ENCODE peak calls at places on chromosome 6, in seven cellular contexts. One of them, this sample, is unnamed.

GRCh38 chr6:2877057-2877882 is 25.8 kb downstream of the SERPINB9 start:
- DNase-seq in neuronal stem cell: no peak
- DNase-seq in H1: no peak
- DNase-seq in mesendoderm: peak; percentile 65
- DNase-seq in IMR-90: peak; percentile 57
- DNase-seq in mesenchymal stem cell: peak; percentile 76
- DNase-seq in trophoblast cell: peak; percentile 65
- DNase-seq in this sample: no peak

GRCh38 chr6:3943373-3943772 is 94.2 kb downstream of the FAM50B start:
- DNase-seq in neuronal stem cell: no peak
- DNase-seq in mesendoderm: no peak
- DNase-seq in trophoblast cell: no peak
- DNase-seq in IMR-90: peak; percentile 75
- DNase-seq in mesenchymal stem cell: peak; percentile 51
- DNase-seq in H1: no peak
- DNase-seq in this sample: no peak

GRCh38 chr6:75201901-75202672 is 3.8 kb downstream of the COL12A1 start:
- DNase-seq in neuronal stem cell: peak; percentile 41
- DNase-seq in mesenchymal stem cell: peak; percentile 62
- DNase-seq in IMR-90: peak; percentile 30
- DNase-seq in trophoblast cell: no peak
- DNase-seq in mesendoderm: peak; percentile 44
- DNase-seq in H1: peak; percentile 76
- DNase-seq in this sample: peak; percentile 70

GRCh38 chr6:130958468-130958867 is 104.6 kb downstream of the EPB41L2 start:
- DNase-seq in trophoblast cell: no peak
- DNase-seq in mesenchymal stem cell: no peak
- DNase-seq in mesendoderm: no peak
- DNase-seq in IMR-90: peak; percentile 36
- DNase-seq in H1: no peak
- DNase-seq in neuronal stem cell: no peak
- DNase-seq in this sample: no peak

GRCh38 chr6:162442675-162443074 is 284.9 kb downstream of the PRKN start:
- DNase-seq in neuronal stem cell: peak; percentile 41
- DNase-seq in H1: peak; percentile 62
- DNase-seq in mesendoderm: peak; percentile 76
- DNase-seq in trophoblast cell: no peak
- DNase-seq in IMR-90: no peak
- DNase-seq in mesenchymal stem cell: peak; percentile 8
- DNase-seq in this sample: peak; percentile 73

GRCh38 chr6:170051229-170052172 is 239.4 kb downstream of the DLL1 start:
- DNase-seq in mesenchymal stem cell: no peak
- DNase-seq in mesendoderm: no peak
- DNase-seq in H1: no peak
- DNase-seq in neuronal stem cell: no peak
- DNase-seq in trophoblast cell: no peak
- DNase-seq in IMR-90: no peak
- DNase-seq in this sample: no peak

GRCh38 chr6:19692506-19693298 is 144.5 kb upstream of the ID4 start:
- DNase-seq in H1: no peak
- DNase-seq in IMR-90: no peak
- DNase-seq in mesendoderm: peak; percentile 49
- DNase-seq in mesenchymal stem cell: no peak
- DNase-seq in neuronal stem cell: peak; percentile 32
- DNase-seq in trophoblast cell: no peak
- DNase-seq in this sample: no peak

GRCh38 chr6:158837684-158838625 is 18.8 kb upstream of the EZR start:
- DNase-seq in neuronal stem cell: no peak
- DNase-seq in trophoblast cell: no peak
- DNase-seq in IMR-90: peak; percentile 43
- DNase-seq in mesendoderm: peak; percentile 40
- DNase-seq in H1: no peak
- DNase-seq in mesenchymal stem cell: no peak
- DNase-seq in this sample: no peak

GRCh38 chr6:150492507-150492906 is 107.2 kb upstream of the PLEKHG1 start:
- DNase-seq in neuronal stem cell: no peak
- DNase-seq in H1: no peak
- DNase-seq in IMR-90: no peak
- DNase-seq in mesenchymal stem cell: no peak
- DNase-seq in mesendoderm: no peak
- DNase-seq in trophoblast cell: no peak
- DNase-seq in this sample: peak; percentile 36

GRCh38 chr6:169220068-169220964 is 33.3 kb downstream of the THBS2 start:
- DNase-seq in mesendoderm: no peak
- DNase-seq in H1: no peak
- DNase-seq in mesenchymal stem cell: no peak
- DNase-seq in neuronal stem cell: no peak
- DNase-seq in IMR-90: no peak
- DNase-seq in trophoblast cell: no peak
- DNase-seq in this sample: no peak

GRCh38 chr6:168283686-168284025 is 35.9 kb downstream of the DACT2 start:
- DNase-seq in mesenchymal stem cell: no peak
- DNase-seq in trophoblast cell: no peak
- DNase-seq in mesendoderm: no peak
- DNase-seq in IMR-90: no peak
- DNase-seq in H1: no peak
- DNase-seq in neuronal stem cell: no peak
- DNase-seq in this sample: no peak

GRCh38 chr6:42217523-42218367 is at the start of gene MRPS10:
- DNase-seq in trophoblast cell: peak; percentile 96
- DNase-seq in mesenchymal stem cell: peak; percentile 96
- DNase-seq in IMR-90: peak; percentile 94
- DNase-seq in mesendoderm: peak; percentile 98
- DNase-seq in neuronal stem cell: peak; percentile 87
- DNase-seq in H1: peak; percentile 87
- DNase-seq in this sample: peak; percentile 96

GRCh38 chr6:83430606-83431544 is at the start of gene ME1:
- DNase-seq in mesendoderm: peak; percentile 90
- DNase-seq in H1: peak; percentile 72
- DNase-seq in neuronal stem cell: peak; percentile 52
- DNase-seq in IMR-90: peak; percentile 86
- DNase-seq in mesenchymal stem cell: peak; percentile 93
- DNase-seq in trophoblast cell: peak; percentile 33
- DNase-seq in this sample: peak; percentile 83

GRCh38 chr6:120608826-120609225 is 725.5 kb downstream of the TBC1D32 start:
- DNase-seq in mesenchymal stem cell: no peak
- DNase-seq in neuronal stem cell: no peak
- DNase-seq in IMR-90: no peak
- DNase-seq in mesendoderm: no peak
- DNase-seq in trophoblast cell: no peak
- DNase-seq in H1: no peak
- DNase-seq in this sample: no peak

GRCh38 chr6:617485-618100 is 39.3 kb downstream of the HUS1B start:
- DNase-seq in H1: peak; percentile 63
- DNase-seq in IMR-90: no peak
- DNase-seq in mesenchymal stem cell: no peak
- DNase-seq in mesendoderm: peak; percentile 65
- DNase-seq in trophoblast cell: peak; percentile 85
- DNase-seq in neuronal stem cell: no peak
- DNase-seq in this sample: peak; percentile 65

GRCh38 chr6:112061605-112062004 is 7.7 kb downstream of the CCN6 start:
- DNase-seq in trophoblast cell: no peak
- DNase-seq in H1: no peak
- DNase-seq in IMR-90: peak; percentile 70
- DNase-seq in neuronal stem cell: no peak
- DNase-seq in mesendoderm: no peak
- DNase-seq in mesenchymal stem cell: no peak
- DNase-seq in this sample: no peak

GRCh38 chr6:27237089-27237723 is 10.3 kb upstream of the PRSS16 start:
- DNase-seq in neuronal stem cell: no peak
- DNase-seq in trophoblast cell: no peak
- DNase-seq in H1: peak; percentile 87
- DNase-seq in mesendoderm: peak; percentile 92
- DNase-seq in mesenchymal stem cell: peak; percentile 56
- DNase-seq in IMR-90: peak; percentile 77
- DNase-seq in this sample: peak; percentile 73

GRCh38 chr6:96975848-96976247 is 51.3 kb downstream of the KLHL32 start:
- DNase-seq in mesendoderm: no peak
- DNase-seq in mesenchymal stem cell: no peak
- DNase-seq in H1: no peak
- DNase-seq in trophoblast cell: peak; percentile 10
- DNase-seq in IMR-90: no peak
- DNase-seq in neuronal stem cell: no peak
- DNase-seq in this sample: no peak
- H2BK5ac ChIP-seq in mesendoderm: no peak overlapping the region
- H2BK5ac ChIP-seq in mesenchymal stem cell: no peak overlapping the region
- H2BK5ac ChIP-seq in H1: no peak overlapping the region
- H2BK5ac ChIP-seq in trophoblast cell: no peak overlapping the region
- H2BK5ac ChIP-seq in IMR-90: no peak overlapping the region
- H2BK5ac ChIP-seq in neuronal stem cell: no peak overlapping the region
- H2BK5ac ChIP-seq in this sample: no peak overlapping the region

DNA sequence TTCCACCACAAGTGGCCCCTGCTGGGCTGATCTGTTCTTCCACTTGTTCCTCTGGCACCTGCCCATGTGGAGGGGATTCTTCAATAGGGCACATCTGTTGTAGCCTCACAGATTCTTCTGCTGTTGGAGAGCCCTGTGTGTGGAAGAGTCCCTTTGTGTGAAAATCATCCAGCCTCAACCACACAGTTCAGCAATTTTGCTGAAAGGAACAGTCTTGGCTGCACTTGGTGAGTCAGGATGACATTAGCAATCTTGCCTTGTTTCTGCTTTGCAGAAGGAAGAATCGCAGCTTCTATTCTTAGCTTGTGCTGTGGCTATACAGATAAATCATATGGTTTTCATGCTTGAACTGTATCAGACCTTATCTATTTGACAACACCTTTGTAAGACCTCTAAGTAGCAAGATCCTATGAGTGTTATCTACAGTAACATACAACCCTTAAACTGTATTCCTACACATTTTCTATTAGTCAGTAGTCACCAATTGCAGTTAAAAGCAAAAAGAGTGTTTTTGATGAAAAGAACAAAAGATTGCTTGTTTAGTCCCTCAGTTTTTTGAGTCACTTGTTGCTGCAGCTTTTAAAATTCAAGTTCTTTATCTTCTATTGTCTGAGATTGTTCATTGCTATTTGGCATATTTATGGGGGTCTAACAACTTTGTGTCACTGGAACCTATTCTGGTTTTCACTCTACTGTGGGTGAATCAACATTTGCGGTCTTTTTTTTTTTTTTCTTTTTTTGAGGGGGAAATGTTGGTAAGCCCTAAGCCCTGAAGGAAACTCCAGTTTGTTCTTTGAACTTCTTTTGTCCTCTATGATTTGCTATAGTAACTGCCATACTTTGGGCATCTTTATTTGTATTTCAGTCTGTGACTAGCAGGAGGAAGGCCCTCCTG is 231.6 kb downstream of the TFAP2B start:
- DNase-seq in IMR-90: no peak
- DNase-seq in neuronal stem cell: peak; percentile 1
- DNase-seq in mesenchymal stem cell: no peak
- DNase-seq in trophoblast cell: no peak
- DNase-seq in H1: no peak
- DNase-seq in mesendoderm: no peak
- DNase-seq in this sample: no peak
- H2BK5ac ChIP-seq in IMR-90: no peak overlapping the region
- H2BK5ac ChIP-seq in neuronal stem cell: no peak overlapping the region
- H2BK5ac ChIP-seq in mesenchymal stem cell: no peak overlapping the region
- H2BK5ac ChIP-seq in trophoblast cell: no peak overlapping the region
- H2BK5ac ChIP-seq in H1: no peak overlapping the region
- H2BK5ac ChIP-seq in mesendoderm: no peak overlapping the region
- H2BK5ac ChIP-seq in this sample: no peak overlapping the region

GRCh38 chr6:92893741-92894140 is 525.6 kb downstream of the EPHA7 start:
- DNase-seq in H1: no peak
- DNase-seq in neuronal stem cell: no peak
- DNase-seq in mesenchymal stem cell: peak; percentile 75
- DNase-seq in mesendoderm: no peak
- DNase-seq in IMR-90: no peak
- DNase-seq in trophoblast cell: no peak
- DNase-seq in this sample: no peak

GRCh38 chr6:92892626-92893025 is 526.7 kb downstream of the EPHA7 start:
- DNase-seq in mesendoderm: no peak
- DNase-seq in H1: no peak
- DNase-seq in neuronal stem cell: no peak
- DNase-seq in trophoblast cell: no peak
- DNase-seq in IMR-90: no peak
- DNase-seq in mesenchymal stem cell: peak; percentile 32
- DNase-seq in this sample: no peak

GRCh38 chr6:92887871-92888270 is 531.5 kb downstream of the EPHA7 start:
- DNase-seq in IMR-90: no peak
- DNase-seq in mesendoderm: no peak
- DNase-seq in trophoblast cell: no peak
- DNase-seq in neuronal stem cell: no peak
- DNase-seq in H1: no peak
- DNase-seq in mesenchymal stem cell: no peak
- DNase-seq in this sample: no peak

DNA sequence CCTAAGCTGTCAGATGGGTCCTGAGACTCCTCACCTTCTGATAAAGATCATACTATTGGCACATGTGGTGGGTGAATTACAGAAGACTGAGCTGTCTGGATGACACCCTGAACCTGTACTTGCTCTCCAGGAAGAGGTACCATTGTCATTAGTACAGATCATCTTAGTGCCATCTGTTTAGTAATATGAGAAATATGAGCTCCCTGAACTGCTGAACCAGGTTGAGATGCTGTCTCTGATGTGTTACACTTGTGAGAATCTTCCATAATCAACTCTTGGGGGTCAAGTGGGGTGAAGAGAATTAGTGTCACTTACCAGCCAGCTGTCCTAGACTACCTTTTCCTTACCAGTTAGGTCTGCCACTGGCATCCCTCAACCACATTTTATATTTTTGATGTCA is 531.0 kb downstream of the EPHA7 start:
- DNase-seq in neuronal stem cell: no peak
- DNase-seq in mesendoderm: no peak
- DNase-seq in IMR-90: no peak
- DNase-seq in H1: no peak
- DNase-seq in mesenchymal stem cell: no peak
- DNase-seq in trophoblast cell: no peak
- DNase-seq in this sample: no peak
- H2BK5ac ChIP-seq in neuronal stem cell: no peak overlapping the region
- H2BK5ac ChIP-seq in mesendoderm: no peak overlapping the region
- H2BK5ac ChIP-seq in IMR-90: no peak overlapping the region
- H2BK5ac ChIP-seq in H1: no peak overlapping the region
- H2BK5ac ChIP-seq in mesenchymal stem cell: no peak overlapping the region
- H2BK5ac ChIP-seq in trophoblast cell: no peak overlapping the region
- H2BK5ac ChIP-seq in this sample: no peak overlapping the region

GRCh38 chr6:56720882-56721281 is 78.2 kb upstream of the DST start:
- DNase-seq in mesendoderm: no peak
- DNase-seq in neuronal stem cell: no peak
- DNase-seq in mesenchymal stem cell: no peak
- DNase-seq in IMR-90: no peak
- DNase-seq in trophoblast cell: no peak
- DNase-seq in H1: no peak
- DNase-seq in this sample: no peak
- H2BK5ac ChIP-seq in mesendoderm: no peak overlapping the region
- H2BK5ac ChIP-seq in neuronal stem cell: no peak overlapping the region
- H2BK5ac ChIP-seq in mesenchymal stem cell: no peak overlapping the region
- H2BK5ac ChIP-seq in IMR-90: no peak overlapping the region
- H2BK5ac ChIP-seq in trophoblast cell: no peak overlapping the region
- H2BK5ac ChIP-seq in H1: no peak overlapping the region
- H2BK5ac ChIP-seq in this sample: no peak overlapping the region